ENCODE peak calls at places on chromosomes 12 and 14, in four cellular contexts. S, L, W and X are unnamed samples.

GRCh38 chr12:32561931-32562341 is 117.2 kb upstream of the DNM1L start:
- DNase-seq in S (no peak), L (no peak), W (peak; percentile 34), X (no peak)

GRCh38 chr12:48414046-48414445 is 58.3 kb upstream of the ANP32D start:
- DNase-seq in S (no peak), L (no peak), W (no peak), X (no peak)

GRCh38 chr14:28773917-28774691 is 7.5 kb downstream of the FOXG1 start:
- DNase-seq in S (no peak), L (no peak), W (no peak), X (no peak)

GRCh38 chr12:46490635-46491034 is 118.1 kb upstream of the SLC38A2 start:
- DNase-seq in S (no peak), L (no peak), W (no peak), X (no peak)

GRCh38 chr12:49287876-49288275 is 7.1 kb upstream of the PRPH start:
- DNase-seq in S (no peak), L (no peak), W (no peak), X (no peak)

GRCh38 chr12:13173537-13173936 is 23.0 kb upstream of the EMP1 start:
- DNase-seq in S (no peak), L (peak; percentile 72), W (no peak), X (no peak)

GRCh38 chr14:60815371-60815770 is 80.8 kb downstream of the MNAT1 start:
- DNase-seq in S (no peak), L (no peak), W (peak; percentile 89), X (no peak)

GRCh38 chr12:64510687-64511086 is 58.8 kb downstream of the TBK1 start:
- DNase-seq in S (no peak), L (no peak), W (no peak), X (no peak)

GRCh38 chr12:22919883-22920282 is 294.9 kb downstream of the ETNK1 start:
- DNase-seq in S (no peak), L (no peak), W (no peak), X (peak; percentile 9)

GRCh38 chr14:35384386-35385041 is 20.0 kb downstream of the NFKBIA start:
- DNase-seq in S (no peak), L (no peak), W (peak; percentile 68), X (peak; percentile 56)

GRCh38 chr12:106358410-106359241 is 1.1 kb downstream of the POLR3B start:
- DNase-seq in S (no peak), L (no peak), W (peak; percentile 78), X (peak; percentile 83)

GRCh38 chr14:104972301-104973211 is 5.6 kb downstream of the AHNAK2 start:
- DNase-seq in S (peak; percentile 81), L (peak; percentile 86), W (no peak), X (no peak)

GRCh38 chr12:125677829-125678228 is 612.6 kb downstream of the AACS start:
- DNase-seq in S (no peak), L (no peak), W (no peak), X (no peak)

GRCh38 chr12:63917864-63918742 is 73.6 kb downstream of the SRGAP1 start:
- DNase-seq in S (peak; percentile 87), L (peak; percentile 91), W (peak; percentile 92), X (no peak)

GRCh38 chr14:76085358-76085757 is 66.4 kb upstream of the GPATCH2L start:
- DNase-seq in S (no peak), L (no peak), W (no peak), X (no peak)

GRCh38 chr14:73758392-73759182 is 44.4 kb upstream of the PNMA1 start:
- DNase-seq in S (no peak), L (peak; percentile 63), W (peak; percentile 71), X (peak; percentile 62)

GRCh38 chr14:22846811-22847307 is 10.5 kb downstream of the MMP14 start:
- DNase-seq in S (no peak), L (no peak), W (no peak), X (no peak)

GRCh38 chr12:98814254-98814653 is 169.2 kb downstream of the APAF1 start:
- DNase-seq in S (no peak), L (no peak), W (no peak), X (no peak)

GRCh38 chr12:120783197-120783596 is 57.6 kb downstream of the ACADS start:
- DNase-seq in S (peak; percentile 25), L (peak; percentile 33), W (peak; percentile 29), X (no peak)

GRCh38 chr14:58865520-58866281 is 227.9 kb downstream of the DACT1 start:
- DNase-seq in S (no peak), L (no peak), W (no peak), X (no peak)

GRCh38 chr14:94486883-94487282 is 10.9 kb upstream of the SERPINA9 start:
- DNase-seq in S (no peak), L (no peak), W (no peak), X (no peak)
- H3K36me3 ChIP-seq in S (no peaks in the 10 kb centered on the region), L (no peaks in the 10 kb centered on the region), W (peaks cover 4% of the 10 kb centered on the region), X (no peaks in the 10 kb centered on the region)

DNA sequence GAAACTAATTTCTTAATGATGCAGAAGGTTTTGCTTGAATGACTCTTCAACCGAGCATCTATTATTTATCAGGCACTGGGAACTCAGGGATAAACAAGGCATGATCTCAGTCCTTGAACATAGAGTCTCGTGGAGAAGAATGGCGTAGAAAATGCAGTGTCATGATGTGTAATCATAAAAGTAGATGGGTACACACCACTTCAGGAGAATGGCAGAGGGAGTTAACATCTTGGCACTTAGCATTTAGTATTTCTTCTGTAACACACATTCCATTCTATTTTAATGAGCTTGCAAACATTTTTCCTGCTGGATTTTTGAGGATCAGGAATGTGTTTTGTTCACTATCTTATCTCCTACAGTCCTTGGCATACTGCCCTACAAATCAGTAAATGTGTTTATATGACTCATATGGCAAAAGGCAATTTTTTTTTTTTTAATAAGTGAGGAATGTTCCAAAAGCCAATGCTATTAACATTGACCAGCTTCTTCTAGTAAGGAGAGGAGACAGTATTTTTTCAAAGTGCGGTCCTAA is 3.8 kb downstream of the TXNRD1 start:
- DNase-seq in S (peak; percentile 86), L (peak; percentile 83), W (peak; percentile 77), X (peak; percentile 41)
- H3K4me2 ChIP-seq in S (peak overlapping the region; percentile 76), L (peak overlapping the region; percentile 71), W (peak overlapping the region; percentile 48), X (no peak overlapping the region)

GRCh38 chr12:58211211-58211610 is 269.8 kb downstream of the ATP23 start:
- DNase-seq in S (no peak), L (no peak), W (no peak), X (no peak)
- H3K36me3 ChIP-seq in S (no peaks in the 10 kb centered on the region), L (no peaks in the 10 kb centered on the region), W (no peaks in the 10 kb centered on the region), X (no peaks in the 10 kb centered on the region)

GRCh38 chr12:52245259-52245961 is 12.4 kb downstream of the KRT7 start:
- DNase-seq in S (no peak), L (no peak), W (no peak), X (no peak)

GRCh38 chr12:52245962-52246577 is 13.0 kb downstream of the KRT7 start:
- DNase-seq in S (no peak), L (no peak), W (no peak), X (no peak)

GRCh38 chr12:52248541-52249035 is 15.5 kb downstream of the KRT7 start:
- DNase-seq in S (no peak), L (no peak), W (no peak), X (no peak)

GRCh38 chr12:52247622-52248540 is 14.8 kb downstream of the KRT7 start:
- DNase-seq in S (no peak), L (no peak), W (no peak), X (no peak)

DNA sequence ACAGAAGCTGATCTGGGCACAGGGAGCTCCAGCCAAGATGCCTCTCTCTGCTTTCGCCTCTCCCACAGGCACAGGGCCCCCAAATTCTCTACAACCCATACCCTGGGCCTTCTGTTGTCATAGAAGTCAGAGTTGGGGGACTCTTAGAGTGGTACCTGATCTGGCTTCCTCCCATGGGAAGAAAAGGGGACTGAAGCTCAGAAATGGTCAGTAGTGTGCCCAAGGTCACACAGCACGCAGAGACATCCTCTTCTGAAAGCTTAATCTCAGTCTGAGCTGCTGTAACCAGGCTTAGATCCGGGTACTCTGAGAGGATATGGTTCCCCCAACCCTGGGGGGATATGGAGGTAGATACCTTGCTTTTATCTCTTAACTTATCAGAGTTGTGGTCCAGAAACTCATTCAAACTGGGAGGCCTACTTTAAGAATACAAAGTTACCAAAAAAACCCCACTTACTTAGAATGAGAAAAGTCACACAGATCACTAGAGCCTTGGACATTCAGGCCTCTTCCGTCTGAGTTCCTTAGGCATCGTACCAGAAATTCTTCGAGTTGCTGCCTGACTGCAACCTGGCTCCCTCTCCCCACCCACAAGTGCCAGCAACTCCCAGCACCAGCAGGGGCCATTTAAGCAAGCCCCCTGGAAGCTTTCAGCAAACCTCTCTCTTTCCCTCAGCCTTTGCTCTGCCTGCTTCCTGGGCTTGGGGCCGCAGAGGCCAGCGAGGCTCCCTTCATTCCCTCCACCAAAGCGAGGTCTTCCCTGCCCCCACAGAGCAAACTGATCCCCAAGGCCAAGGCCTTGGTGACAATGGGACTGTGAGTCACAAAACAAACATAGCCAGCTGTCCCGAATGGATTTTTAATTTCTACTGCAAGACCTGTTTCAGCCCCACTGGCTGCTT is 13.9 kb downstream of the KRT7 start:
- DNase-seq in S (no peak), L (peak; percentile 50), W (peak; percentile 82), X (no peak)
- H3K4me2 ChIP-seq in S (no peak overlapping the region), L (peak overlapping the region; percentile 82), W (peak overlapping the region; percentile 40), X (no peak overlapping the region)